ENCODE peak calls at places on chromosomes 5 and 9, in four cellular contexts. K, L, G and M are unnamed samples.

GRCh38 chr5:14426521-14426920 is 155.1 kb upstream of the OTULINL start:
- DNase-seq in K (no peak), L (no peak), G (no peak), M (no peak)

GRCh38 chr5:159206368-159206767 is 3.0 kb downstream of the RNF145 start:
- DNase-seq in K (no peak), L (no peak), G (no peak), M (no peak)

GRCh38 chr5:93570294-93571110 is 10.5 kb downstream of the NR2F1-AS1 start:
- DNase-seq in K (no peak), L (no peak), G (no peak), M (no peak)

GRCh38 chr9:107067715-107068416 is 204.9 kb downstream of the ZNF462 start:
- DNase-seq in K (no peak), L (no peak), G (no peak), M (no peak)

GRCh38 chr5:139458580-139459407 is 3.7 kb downstream of the ECSCR start:
- DNase-seq in K (no peak), L (no peak), G (no peak), M (peak)

GRCh38 chr9:91164724-91165520 is 196.8 kb downstream of the AUH start:
- DNase-seq in K (peak), L (peak), G (peak), M (peak)

GRCh38 chr5:143865421-143865820 is 53.5 kb downstream of the HMHB1 start:
- DNase-seq in K (no peak), L (no peak), G (no peak), M (no peak)

GRCh38 chr5:60177596-60177995 is 284.1 kb upstream of the PDE4D start:
- DNase-seq in K (no peak), L (no peak), G (no peak), M (no peak)

GRCh38 chr5:143781993-143782520 is 29.9 kb upstream of the HMHB1 start:
- DNase-seq in K (no peak), L (no peak), G (no peak), M (no peak)

GRCh38 chr5:175627739-175628138 is 30.1 kb upstream of the HRH2 start:
- DNase-seq in K (no peak), L (no peak), G (no peak), M (no peak)

GRCh38 chr9:88174324-88174723 is 36.0 kb upstream of the SPATA31C2 start:
- DNase-seq in K (no peak), L (no peak), G (no peak), M (peak)

GRCh38 chr5:133906303-133906702 is 62.1 kb downstream of the C5orf15 start:
- DNase-seq in K (no peak), L (no peak), G (no peak), M (no peak)

GRCh38 chr9:9603345-9603744 is 1009.5 kb downstream of the PTPRD start:
- DNase-seq in K (no peak), L (no peak), G (no peak), M (no peak)

GRCh38 chr9:136721339-136722092 is 9.1 kb downstream of the DIPK1B start:
- DNase-seq in K (no peak), L (no peak), G (no peak), M (peak)

GRCh38 chr9:111272571-111272970 is 57.5 kb downstream of the OR2K2 start:
- DNase-seq in K (no peak), L (no peak), G (no peak), M (no peak)

GRCh38 chr9:108323615-108324014 is 532.2 kb downstream of the ACTL7B start:
- DNase-seq in K (no peak), L (no peak), G (no peak), M (no peak)

GRCh38 chr9:3740690-3741419 is 215.1 kb upstream of the RFX3 start:
- DNase-seq in K (no peak), L (no peak), G (no peak), M (peak)

GRCh38 chr5:171773106-171773505 is 12.5 kb upstream of the SMIM23 start:
- DNase-seq in K (no peak), L (no peak), G (no peak), M (no peak)

GRCh38 chr9:83424831-83425230 is 113.4 kb downstream of the FRMD3 start:
- DNase-seq in K (no peak), L (no peak), G (no peak), M (no peak)

GRCh38 chr5:112183103-112183634 is 235.9 kb downstream of the EPB41L4A start:
- DNase-seq in K (no peak), L (no peak), G (no peak), M (peak)

GRCh38 chr5:179923422-179923821 is 15.7 kb upstream of the TBC1D9B start:
- DNase-seq in K (no peak), L (no peak), G (no peak), M (no peak)

GRCh38 chr9:19720374-19720773 is 68.5 kb downstream of the SLC24A2 start:
- DNase-seq in K (peak), L (peak), G (no peak), M (peak)

GRCh38 chr5:33736510-33736909 is 155.3 kb downstream of the ADAMTS12 start:
- DNase-seq in K (no peak), L (no peak), G (peak), M (no peak)

GRCh38 chr9:124183772-124184171 is 74.0 kb upstream of the NEK6 start:
- DNase-seq in K (no peak), L (no peak), G (no peak), M (no peak)

GRCh38 chr9:99732715-99733114 is 89.0 kb upstream of the NR4A3 start:
- DNase-seq in K (no peak), L (no peak), G (no peak), M (no peak)

GRCh38 chr5:32771037-32771436 is 59.9 kb downstream of the NPR3 start:
- DNase-seq in K (no peak), L (peak), G (no peak), M (no peak)

GRCh38 chr5:6633469-6634326 is 458 bp downstream of the SRD5A1 start:
- DNase-seq in K (peak), L (peak), G (no peak), M (peak)

GRCh38 chr9:530681-531080 is 310.8 kb upstream of the DMRT1 start:
- DNase-seq in K (no peak), L (peak), G (no peak), M (peak)

GRCh38 chr9:128554155-128554862 is 1.9 kb downstream of the SPTAN1 start:
- DNase-seq in K (peak), L (peak), G (no peak), M (peak)

GRCh38 chr5:121292664-121293063 is 559.0 kb upstream of the FTMT start:
- DNase-seq in K (no peak), L (no peak), G (no peak), M (no peak)

GRCh38 chr5:136159457-136159856 is 26.8 kb downstream of the SMAD5 start:
- DNase-seq in K (no peak), L (no peak), G (no peak), M (no peak)

GRCh38 chr5:142843029-142843905 is 73.1 kb downstream of the ARHGAP26 start:
- DNase-seq in K (no peak), L (no peak), G (no peak), M (no peak)

GRCh38 chr5:10133830-10134229 is 115.9 kb downstream of the ATPSCKMT start:
- DNase-seq in K (no peak), L (no peak), G (no peak), M (peak)